ENCODE peak calls at places on chromosome 7, in nine cellular contexts. One of them, this sample, is unnamed.
A peak's percentile ranks its signal among the peaks of the same experiment; 100 is the strongest.

GRCh38 chr7:27575647-27576046 is 87.0 kb downstream of the HIBADH start:
- DNase-seq in psoas muscle: no peak
- DNase-seq in suprapubic skin: no peak
- DNase-seq in Peyer's patch: no peak
- DNase-seq in mesenchymal stem cell: no peak
- DNase-seq in BJ: no peak
- DNase-seq in AG04449: no peak
- DNase-seq in bronchial epithelial cell: no peak
- DNase-seq in NT2/D1: no peak
- DNase-seq in this sample: no peak

GRCh38 chr7:134442441-134443220 is 16.3 kb downstream of the AKR1B1 start:
- DNase-seq in AG04449: no peak
- DNase-seq in NT2/D1: no peak
- DNase-seq in suprapubic skin: no peak
- DNase-seq in bronchial epithelial cell: no peak
- DNase-seq in mesenchymal stem cell: no peak
- DNase-seq in psoas muscle: no peak
- DNase-seq in BJ: no peak
- DNase-seq in Peyer's patch: no peak
- DNase-seq in this sample: no peak

GRCh38 chr7:64045301-64046040 is at the start of gene ZNF727:
- DNase-seq in BJ: no peak
- DNase-seq in suprapubic skin: no peak
- DNase-seq in mesenchymal stem cell: no peak
- DNase-seq in AG04449: no peak
- DNase-seq in bronchial epithelial cell: peak; percentile 0
- DNase-seq in psoas muscle: peak; percentile 83
- DNase-seq in NT2/D1: no peak
- DNase-seq in Peyer's patch: no peak
- DNase-seq in this sample: peak; percentile 74

GRCh38 chr7:1843271-1843861 is 173.3 kb downstream of the ELFN1 start:
- DNase-seq in NT2/D1: no peak
- DNase-seq in mesenchymal stem cell: peak; percentile 76
- DNase-seq in BJ: peak; percentile 74
- DNase-seq in AG04449: peak; percentile 63
- DNase-seq in psoas muscle: peak; percentile 45
- DNase-seq in bronchial epithelial cell: no peak
- DNase-seq in suprapubic skin: no peak
- DNase-seq in Peyer's patch: peak; percentile 33
- DNase-seq in this sample: peak; percentile 53

GRCh38 chr7:103143865-103144264 is 5.0 kb downstream of the NAPEPLD start:
- DNase-seq in NT2/D1: no peak
- DNase-seq in AG04449: no peak
- DNase-seq in suprapubic skin: no peak
- DNase-seq in bronchial epithelial cell: no peak
- DNase-seq in mesenchymal stem cell: no peak
- DNase-seq in BJ: no peak
- DNase-seq in psoas muscle: no peak
- DNase-seq in Peyer's patch: peak; percentile 50
- DNase-seq in this sample: no peak

GRCh38 chr7:1083729-1084657 is 3.9 kb upstream of the GPER1 start:
- DNase-seq in suprapubic skin: peak; percentile 89
- DNase-seq in Peyer's patch: no peak
- DNase-seq in AG04449: no peak
- DNase-seq in bronchial epithelial cell: no peak
- DNase-seq in BJ: no peak
- DNase-seq in NT2/D1: no peak
- DNase-seq in mesenchymal stem cell: no peak
- DNase-seq in psoas muscle: no peak
- DNase-seq in this sample: peak; percentile 88

GRCh38 chr7:74452748-74453320 is 872 bp upstream of the GTF2IRD1 start:
- DNase-seq in AG04449: no peak
- DNase-seq in bronchial epithelial cell: no peak
- DNase-seq in NT2/D1: no peak
- DNase-seq in psoas muscle: peak; percentile 76
- DNase-seq in suprapubic skin: no peak
- DNase-seq in Peyer's patch: peak; percentile 74
- DNase-seq in mesenchymal stem cell: peak; percentile 45
- DNase-seq in BJ: no peak
- DNase-seq in this sample: no peak

GRCh38 chr7:19080076-19080475 is 37.4 kb downstream of the TWIST1 start:
- DNase-seq in NT2/D1: peak; percentile 38
- DNase-seq in AG04449: no peak
- DNase-seq in BJ: no peak
- DNase-seq in psoas muscle: no peak
- DNase-seq in Peyer's patch: no peak
- DNase-seq in bronchial epithelial cell: peak; percentile 0
- DNase-seq in mesenchymal stem cell: no peak
- DNase-seq in suprapubic skin: no peak
- DNase-seq in this sample: no peak

GRCh38 chr7:23044581-23044980 is 30.7 kb upstream of the HYCC1 start:
- DNase-seq in AG04449: no peak
- DNase-seq in Peyer's patch: no peak
- DNase-seq in bronchial epithelial cell: no peak
- DNase-seq in mesenchymal stem cell: no peak
- DNase-seq in NT2/D1: no peak
- DNase-seq in psoas muscle: no peak
- DNase-seq in BJ: no peak
- DNase-seq in suprapubic skin: no peak
- DNase-seq in this sample: no peak

GRCh38 chr7:36305648-36306047 is 84.0 kb upstream of the ANLN start:
- DNase-seq in mesenchymal stem cell: no peak
- DNase-seq in AG04449: no peak
- DNase-seq in suprapubic skin: peak; percentile 63
- DNase-seq in Peyer's patch: no peak
- DNase-seq in bronchial epithelial cell: no peak
- DNase-seq in BJ: no peak
- DNase-seq in NT2/D1: no peak
- DNase-seq in psoas muscle: no peak
- DNase-seq in this sample: no peak

GRCh38 chr7:39252916-39253315 is 275.2 kb downstream of the POU6F2 start:
- DNase-seq in bronchial epithelial cell: no peak
- DNase-seq in mesenchymal stem cell: peak; percentile 12
- DNase-seq in NT2/D1: no peak
- DNase-seq in Peyer's patch: no peak
- DNase-seq in suprapubic skin: no peak
- DNase-seq in BJ: no peak
- DNase-seq in psoas muscle: no peak
- DNase-seq in AG04449: peak; percentile 56
- DNase-seq in this sample: no peak

GRCh38 chr7:73622909-73623797 is 1.2 kb downstream of the MLXIPL start:
- DNase-seq in Peyer's patch: peak; percentile 72
- DNase-seq in NT2/D1: no peak
- DNase-seq in psoas muscle: peak; percentile 96
- DNase-seq in AG04449: no peak
- DNase-seq in mesenchymal stem cell: no peak
- DNase-seq in suprapubic skin: peak; percentile 90
- DNase-seq in bronchial epithelial cell: no peak
- DNase-seq in BJ: no peak
- DNase-seq in this sample: no peak

GRCh38 chr7:20064974-20065862 is 152.0 kb downstream of the MACC1 start:
- DNase-seq in BJ: no peak
- DNase-seq in AG04449: peak; percentile 54
- DNase-seq in suprapubic skin: no peak
- DNase-seq in mesenchymal stem cell: peak; percentile 60
- DNase-seq in NT2/D1: no peak
- DNase-seq in Peyer's patch: no peak
- DNase-seq in bronchial epithelial cell: no peak
- DNase-seq in psoas muscle: no peak
- DNase-seq in this sample: no peak

GRCh38 chr7:12524794-12525386 is 45.6 kb upstream of the SCIN start:
- DNase-seq in BJ: peak; percentile 7
- DNase-seq in Peyer's patch: no peak
- DNase-seq in NT2/D1: no peak
- DNase-seq in bronchial epithelial cell: peak; percentile 63
- DNase-seq in mesenchymal stem cell: peak; percentile 66
- DNase-seq in AG04449: peak; percentile 10
- DNase-seq in psoas muscle: no peak
- DNase-seq in suprapubic skin: no peak
- DNase-seq in this sample: no peak

GRCh38 chr7:3533040-3533439 is 232.0 kb downstream of the SDK1 start:
- DNase-seq in AG04449: no peak
- DNase-seq in mesenchymal stem cell: no peak
- DNase-seq in psoas muscle: no peak
- DNase-seq in Peyer's patch: no peak
- DNase-seq in bronchial epithelial cell: no peak
- DNase-seq in BJ: no peak
- DNase-seq in NT2/D1: no peak
- DNase-seq in suprapubic skin: no peak
- DNase-seq in this sample: no peak

DNA sequence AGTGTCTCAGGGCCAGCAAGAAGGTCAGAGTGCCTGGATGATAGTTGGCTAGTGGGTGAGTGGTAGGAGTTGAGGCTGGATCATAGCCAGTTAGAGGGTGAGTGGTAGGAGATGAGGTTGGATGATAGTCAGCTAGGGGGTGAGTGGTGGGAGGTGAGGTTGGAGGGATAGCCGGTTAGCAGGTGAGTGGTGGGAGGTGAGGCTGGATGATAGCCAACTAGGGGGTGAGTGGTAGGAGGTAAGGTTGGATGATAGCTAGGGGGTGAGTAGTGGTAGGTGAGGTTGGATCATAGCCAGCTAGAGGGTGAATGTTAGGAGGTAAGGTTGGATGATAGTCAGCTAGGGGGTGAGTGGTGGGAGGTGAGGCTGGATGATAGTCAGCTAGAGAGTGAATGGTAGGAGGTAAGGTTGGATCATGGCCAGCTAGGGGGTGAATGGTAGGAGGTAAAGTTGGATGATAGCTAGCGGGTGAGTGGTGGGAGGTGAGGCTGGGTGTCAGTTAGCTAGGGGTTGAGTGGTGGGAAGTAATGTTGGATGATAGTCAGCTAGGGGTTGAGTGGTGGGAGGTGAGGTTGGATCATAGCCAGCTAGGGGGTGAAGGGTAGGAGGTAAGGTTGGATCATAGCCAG is 226.6 kb downstream of the SDK1 start:
- DNase-seq in Peyer's patch: no peak
- DNase-seq in BJ: no peak
- DNase-seq in AG04449: no peak
- DNase-seq in NT2/D1: no peak
- DNase-seq in bronchial epithelial cell: no peak
- DNase-seq in psoas muscle: no peak
- DNase-seq in mesenchymal stem cell: no peak
- DNase-seq in suprapubic skin: no peak
- DNase-seq in this sample: no peak
- H3K4me3 ChIP-seq in Peyer's patch: no peak overlapping the region
- H3K4me3 ChIP-seq in BJ: no peak overlapping the region
- H3K4me3 ChIP-seq in AG04449: no peak overlapping the region
- H3K4me3 ChIP-seq in NT2/D1: no peak overlapping the region
- H3K4me3 ChIP-seq in bronchial epithelial cell: no peak overlapping the region
- H3K4me3 ChIP-seq in psoas muscle: no peak overlapping the region
- H3K4me3 ChIP-seq in mesenchymal stem cell: no peak overlapping the region
- H3K4me3 ChIP-seq in suprapubic skin: no peak overlapping the region
- H3K4me3 ChIP-seq in this sample: no peak overlapping the region

DNA sequence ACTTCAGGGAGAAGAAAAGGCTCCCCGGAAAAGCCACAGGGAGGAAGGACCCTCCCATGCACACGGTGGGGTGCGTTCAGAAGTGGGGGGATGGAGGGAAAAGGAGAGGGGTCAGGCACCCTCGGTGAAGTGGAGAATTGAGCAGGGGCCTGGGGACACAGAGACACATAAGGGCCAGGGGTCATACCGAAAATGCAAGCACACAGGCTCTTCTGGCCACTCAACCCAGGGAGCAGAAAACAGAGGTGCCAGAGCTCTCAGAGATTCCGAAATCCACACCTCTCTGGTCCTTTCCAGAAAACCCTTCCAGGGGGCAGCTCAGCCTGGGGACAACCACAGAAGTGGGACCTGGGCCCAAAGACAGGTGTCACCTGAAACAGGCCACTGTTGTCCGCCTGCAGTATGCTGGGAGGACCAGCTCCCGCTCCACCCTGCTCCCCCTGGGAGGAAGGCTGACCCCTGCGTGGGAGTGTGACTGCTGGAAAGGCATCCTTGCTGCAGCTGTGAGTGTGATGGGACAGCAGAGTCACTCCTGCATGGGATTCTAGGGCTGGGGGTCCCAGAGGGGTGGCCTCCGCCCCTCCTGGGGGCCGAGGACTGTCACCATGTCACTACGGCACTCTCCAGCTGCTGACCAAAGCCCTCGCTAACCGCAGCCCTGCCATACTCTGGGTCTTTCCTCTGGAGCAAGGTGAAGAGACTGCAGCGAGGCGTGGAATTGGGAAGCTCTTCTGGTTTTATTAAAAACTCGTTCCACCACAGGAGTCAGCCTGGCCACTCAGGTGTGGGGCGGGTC is 63.1 kb downstream of the TMEM209 start:
- DNase-seq in AG04449: no peak
- DNase-seq in BJ: no peak
- DNase-seq in suprapubic skin: no peak
- DNase-seq in psoas muscle: no peak
- DNase-seq in NT2/D1: no peak
- DNase-seq in bronchial epithelial cell: no peak
- DNase-seq in Peyer's patch: no peak
- DNase-seq in mesenchymal stem cell: no peak
- DNase-seq in this sample: no peak
- H3K4me3 ChIP-seq in AG04449: no peak overlapping the region
- H3K4me3 ChIP-seq in BJ: no peak overlapping the region
- H3K4me3 ChIP-seq in suprapubic skin: peak overlapping the region; percentile 67
- H3K4me3 ChIP-seq in psoas muscle: peak overlapping the region; percentile 55
- H3K4me3 ChIP-seq in NT2/D1: no peak overlapping the region
- H3K4me3 ChIP-seq in bronchial epithelial cell: peak overlapping the region; percentile 51
- H3K4me3 ChIP-seq in Peyer's patch: peak overlapping the region; percentile 49
- H3K4me3 ChIP-seq in mesenchymal stem cell: peak overlapping the region; percentile 75
- H3K4me3 ChIP-seq in this sample: peak overlapping the region; percentile 48

GRCh38 chr7:128032605-128033235 is 1.5 kb upstream of the LRRC4 start:
- DNase-seq in mesenchymal stem cell: peak; percentile 34
- DNase-seq in BJ: no peak
- DNase-seq in psoas muscle: no peak
- DNase-seq in Peyer's patch: no peak
- DNase-seq in NT2/D1: no peak
- DNase-seq in suprapubic skin: no peak
- DNase-seq in bronchial epithelial cell: no peak
- DNase-seq in AG04449: no peak
- DNase-seq in this sample: peak; percentile 89
- H3K4me3 ChIP-seq in mesenchymal stem cell: peak overlapping the region; percentile 68
- H3K4me3 ChIP-seq in BJ: peak overlapping the region; percentile 47
- H3K4me3 ChIP-seq in psoas muscle: peak overlapping the region; percentile 65
- H3K4me3 ChIP-seq in Peyer's patch: peak overlapping the region; percentile 57
- H3K4me3 ChIP-seq in NT2/D1: peak overlapping the region; percentile 21
- H3K4me3 ChIP-seq in suprapubic skin: peak overlapping the region; percentile 60
- H3K4me3 ChIP-seq in bronchial epithelial cell: peak overlapping the region; percentile 19
- H3K4me3 ChIP-seq in AG04449: peak overlapping the region; percentile 53
- H3K4me3 ChIP-seq in this sample: peak overlapping the region; percentile 75

DNA sequence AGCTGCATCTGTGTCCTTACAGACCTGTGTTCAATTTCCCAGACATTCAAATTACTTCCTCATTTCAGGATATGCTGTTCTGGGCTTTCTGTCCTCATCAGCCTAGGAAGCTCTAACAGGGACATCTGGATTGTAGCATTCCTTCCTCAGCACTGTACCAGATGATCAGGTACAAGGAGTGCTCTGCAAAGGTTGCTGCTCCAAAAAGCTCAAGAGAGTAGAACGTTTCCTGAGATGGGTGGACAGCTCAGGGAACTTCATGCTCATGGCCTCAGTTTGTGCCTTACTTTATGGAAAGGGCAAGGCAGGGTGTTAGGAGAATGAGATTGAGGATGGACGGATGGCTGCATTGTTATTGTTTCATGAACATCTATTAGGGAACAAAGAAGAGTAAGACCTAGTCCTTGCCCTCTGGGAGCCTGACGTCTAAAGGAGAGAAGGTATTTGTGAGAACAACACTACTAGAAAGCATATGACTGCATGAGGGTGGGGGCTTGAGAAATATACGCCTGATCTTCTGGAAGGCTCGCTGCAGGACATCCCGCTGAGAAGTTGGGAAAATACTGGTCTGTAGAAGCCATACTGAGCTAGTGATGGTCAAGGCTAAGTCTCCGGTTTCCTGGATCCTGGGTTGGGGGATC is 10.5 kb upstream of the ZNF212 start:
- DNase-seq in mesenchymal stem cell: no peak
- DNase-seq in AG04449: no peak
- DNase-seq in psoas muscle: peak; percentile 3
- DNase-seq in BJ: no peak
- DNase-seq in NT2/D1: no peak
- DNase-seq in bronchial epithelial cell: no peak
- DNase-seq in Peyer's patch: no peak
- DNase-seq in suprapubic skin: no peak
- DNase-seq in this sample: no peak
- H3K4me3 ChIP-seq in mesenchymal stem cell: no peak overlapping the region
- H3K4me3 ChIP-seq in AG04449: no peak overlapping the region
- H3K4me3 ChIP-seq in psoas muscle: no peak overlapping the region
- H3K4me3 ChIP-seq in BJ: no peak overlapping the region
- H3K4me3 ChIP-seq in NT2/D1: no peak overlapping the region
- H3K4me3 ChIP-seq in bronchial epithelial cell: no peak overlapping the region
- H3K4me3 ChIP-seq in Peyer's patch: no peak overlapping the region
- H3K4me3 ChIP-seq in suprapubic skin: no peak overlapping the region
- H3K4me3 ChIP-seq in this sample: no peak overlapping the region

This sample was measured in spleen.